ENCODE peak calls at places on chromosomes 6 and 20, in seven cellular contexts. I is cardiac muscle cell, W is psoas muscle, V is ascending aorta, G is aorta, K is transverse colon, P is neural progenitor cell. Q is an unnamed sample.

GRCh38 chr20:53643031-53643832 is 49.6 kb upstream of the ZNF217 start:
- DNase-seq in I (peak; percentile 69), G (no peak), K (peak; percentile 74), V (no peak), W (no peak), P (no peak), Q (peak; percentile 37)

GRCh38 chr6:169854813-169855212 is 103.4 kb downstream of the ERMARD start:
- DNase-seq in K (no peak), P (no peak), W (no peak), G (no peak), I (no peak), V (no peak), Q (no peak)

GRCh38 chr20:59824711-59825562 is 108.5 kb downstream of the SYCP2 start:
- DNase-seq in V (no peak), W (no peak), P (no peak), G (no peak), I (no peak), K (no peak), Q (no peak)

GRCh38 chr6:161033667-161034066 is 42.1 kb downstream of the MAP3K4 start:
- DNase-seq in G (no peak), K (no peak), W (no peak), I (no peak), V (no peak), P (no peak), Q (no peak)

GRCh38 chr20:4083103-4083864 is 67.9 kb upstream of the RNF24 start:
- DNase-seq in K (no peak), W (no peak), V (peak; percentile 61), G (no peak), I (no peak), P (no peak), Q (no peak)

GRCh38 chr6:28105286-28105685 is 19.1 kb upstream of the ZSCAN16 start:
- DNase-seq in P (no peak), G (no peak), K (no peak), I (peak; percentile 26), V (no peak), W (no peak), Q (peak; percentile 5)

GRCh38 chr20:3339076-3339475 is 68.4 kb downstream of the DNAAF9 start:
- DNase-seq in K (no peak), I (no peak), W (no peak), P (no peak), G (no peak), V (no peak), Q (no peak)

GRCh38 chr6:170202416-170203135 is 88.3 kb downstream of the DLL1 start:
- DNase-seq in G (no peak), V (no peak), I (no peak), K (no peak), P (no peak), W (no peak), Q (no peak)

GRCh38 chr6:162582381-162582780 is 145.2 kb downstream of the PRKN start:
- DNase-seq in I (no peak), P (no peak), G (no peak), K (no peak), V (no peak), W (no peak), Q (no peak)

GRCh38 chr20:12893019-12893418 is 115.8 kb upstream of the SPTLC3 start:
- DNase-seq in V (no peak), K (no peak), W (no peak), I (no peak), G (no peak), P (no peak), Q (no peak)

GRCh38 chr6:41386594-41386993 is 51.2 kb downstream of the NCR2 start:
- DNase-seq in K (no peak), V (no peak), G (no peak), I (no peak), P (no peak), W (no peak), Q (no peak)

GRCh38 chr20:43963872-43964791 is 49.5 kb downstream of the TOX2 start:
- DNase-seq in P (no peak), G (peak; percentile 34), V (no peak), W (peak; percentile 44), I (peak; percentile 94), K (peak; percentile 22), Q (no peak)

GRCh38 chr20:45067087-45067486 is 33.8 kb downstream of the KCNS1 start:
- DNase-seq in I (no peak), W (no peak), G (no peak), P (no peak), V (no peak), K (no peak), Q (no peak)

GRCh38 chr20:50416930-50417329 is 93.3 kb upstream of the PTPN1 start:
- DNase-seq in P (no peak), I (no peak), K (no peak), V (no peak), W (no peak), G (no peak), Q (no peak)

GRCh38 chr20:51428451-51429143 is 113.9 kb downstream of the NFATC2 start:
- DNase-seq in K (peak; percentile 33), P (peak; percentile 61), V (peak; percentile 76), W (peak; percentile 31), G (peak; percentile 85), I (peak; percentile 76), Q (peak; percentile 89)

GRCh38 chr20:62367483-62368302 is 581 bp upstream of the LAMA5 start:
- DNase-seq in W (peak; percentile 59), I (peak; percentile 36), G (no peak), V (no peak), P (peak; percentile 73), K (peak; percentile 60), Q (peak; percentile 67)

GRCh38 chr20:31809656-31810055 is 9.5 kb upstream of the MYLK2 start:
- DNase-seq in K (no peak), I (no peak), V (no peak), W (no peak), G (no peak), P (no peak), Q (no peak)

GRCh38 chr6:2630362-2630761 is 120.4 kb downstream of the MYLK4 start:
- DNase-seq in W (no peak), G (peak; percentile 89), V (peak; percentile 90), P (no peak), I (peak; percentile 93), K (no peak), Q (peak; percentile 18)

GRCh38 chr20:46307139-46307998 is 929 bp downstream of the CDH22 start:
- DNase-seq in V (no peak), W (peak; percentile 57), K (peak; percentile 50), G (peak; percentile 82), P (peak; percentile 88), I (peak; percentile 54), Q (peak; percentile 76)

GRCh38 chr6:56692586-56693245 is 50.0 kb upstream of the DST start:
- DNase-seq in W (no peak), V (no peak), K (no peak), I (peak; percentile 88), G (no peak), P (no peak), Q (no peak)

GRCh38 chr6:137813308-137813707 is 53.8 kb upstream of the TNFAIP3 start:
- DNase-seq in P (no peak), I (no peak), W (no peak), V (no peak), K (no peak), G (no peak), Q (no peak)

GRCh38 chr6:16909599-16910360 is 148.5 kb upstream of the ATXN1 start:
- DNase-seq in P (no peak), W (no peak), G (no peak), V (no peak), I (peak; percentile 89), K (no peak), Q (no peak)

GRCh38 chr6:170206931-170207431 is 83.9 kb downstream of the DLL1 start:
- DNase-seq in P (no peak), W (no peak), I (no peak), K (no peak), V (no peak), G (no peak), Q (no peak)

GRCh38 chr20:39762716-39763115 is 800.6 kb downstream of the DHX35 start:
- DNase-seq in P (no peak), K (no peak), W (no peak), G (no peak), V (no peak), I (no peak), Q (no peak)
- H3K9me3 ChIP-seq in P (no peaks in the 10 kb centered on the region), K (no peaks in the 10 kb centered on the region), W (peaks cover 8% of the 10 kb centered on the region), G (peaks cover 1% of the 10 kb centered on the region), V (no peaks in the 10 kb centered on the region), I (no peaks in the 10 kb centered on the region), Q (peaks cover 10% of the 10 kb centered on the region)

GRCh38 chr20:16607364-16608264 is 34.4 kb upstream of the KIF16B start:
- DNase-seq in V (no peak), W (no peak), G (no peak), P (no peak), K (peak; percentile 54), I (no peak), Q (peak; percentile 27)
- H3K36me3 ChIP-seq in V (no peaks in the 10 kb centered on the region), W (no peaks in the 10 kb centered on the region), G (no peaks in the 10 kb centered on the region), P (no peaks in the 10 kb centered on the region), K (no peaks in the 10 kb centered on the region), I (no peaks in the 10 kb centered on the region), Q (peaks cover 1% of the 10 kb centered on the region)

GRCh38 chr6:53630533-53631269 is 34.9 kb downstream of the KLHL31 start:
- DNase-seq in I (no peak), P (no peak), V (no peak), G (no peak), K (no peak), W (no peak), Q (no peak)
- H3K9me3 ChIP-seq in I (no peaks in the 10 kb centered on the region), P (no peaks in the 10 kb centered on the region), V (no peaks in the 10 kb centered on the region), G (no peaks in the 10 kb centered on the region), K (no peaks in the 10 kb centered on the region), W (no peaks in the 10 kb centered on the region), Q (no peaks in the 10 kb centered on the region)

GRCh38 chr6:143857651-143858050 is 6.6 kb upstream of the ZC2HC1B start:
- DNase-seq in G (no peak), K (no peak), I (no peak), P (no peak), V (no peak), W (no peak), Q (no peak)

GRCh38 chr6:143863754-143864153 is 520 bp upstream of the ZC2HC1B start:
- DNase-seq in P (no peak), W (no peak), I (no peak), V (no peak), G (no peak), K (no peak), Q (no peak)

GRCh38 chr6:143864234-143864633 is at the start of gene ZC2HC1B:
- DNase-seq in K (no peak), V (no peak), G (no peak), P (no peak), I (no peak), W (no peak), Q (no peak)

GRCh38 chr6:143860111-143860510 is 4.2 kb upstream of the ZC2HC1B start:
- DNase-seq in P (no peak), W (no peak), G (no peak), K (no peak), I (no peak), V (no peak), Q (no peak)
- H3K36me3 ChIP-seq in P (peaks cover 38% of the 10 kb centered on the region), W (peaks cover 19% of the 10 kb centered on the region), G (peaks cover 7% of the 10 kb centered on the region), K (no peaks in the 10 kb centered on the region), I (peaks cover 74% of the 10 kb centered on the region), V (peaks cover 82% of the 10 kb centered on the region), Q (peaks cover 3% of the 10 kb centered on the region)

GRCh38 chr6:24943774-24944173 is 8.0 kb upstream of the RIPOR2 start:
- DNase-seq in P (peak; percentile 73), K (no peak), G (no peak), W (no peak), V (no peak), I (no peak), Q (no peak)
- H3K9me3 ChIP-seq in P (peaks cover 16% of the 10 kb centered on the region), K (peaks cover 21% of the 10 kb centered on the region), G (peaks cover 2% of the 10 kb centered on the region), W (peaks cover 20% of the 10 kb centered on the region), V (no peaks in the 10 kb centered on the region), I (no peaks in the 10 kb centered on the region), Q (peaks cover 9% of the 10 kb centered on the region)

GRCh38 chr6:15430181-15430580 is 184.3 kb downstream of the JARID2 start:
- DNase-seq in K (no peak), W (no peak), I (peak; percentile 57), V (no peak), P (no peak), G (no peak), Q (no peak)
- H3K36me3 ChIP-seq in K (no peaks in the 10 kb centered on the region), W (no peaks in the 10 kb centered on the region), I (no peaks in the 10 kb centered on the region), V (no peaks in the 10 kb centered on the region), P (peaks cover 6% of the 10 kb centered on the region), G (no peaks in the 10 kb centered on the region), Q (no peaks in the 10 kb centered on the region)